ENCODE peak calls at places on chromosomes 13 and 19, in five cellular contexts. L is astrocyte, U is ovary, E is colonic mucosa, R is heart right ventricle. Y is an unnamed sample. For H3K9me3, the result is how much of the 10 kb centered on the place peaks cover.

GRCh38 chr19:15934332-15935078 is at the start of gene CYP4F11:
- DNase-seq in L (no peak), U (no peak), E (peak), R (peak), Y (peak)

GRCh38 chr13:110187501-110188161 is 119.3 kb downstream of the COL4A1 start:
- DNase-seq in L (peak), U (no peak), E (no peak), R (peak), Y (peak)

GRCh38 chr13:77465595-77466195 is 69.8 kb upstream of the SCEL start:
- DNase-seq in L (no peak), U (no peak), E (no peak), R (no peak), Y (no peak)

GRCh38 chr13:63190219-63190618 is 1774.6 kb upstream of the PCDH20 start:
- DNase-seq in L (peak), U (no peak), E (no peak), R (no peak), Y (no peak)

GRCh38 chr13:92838786-92839185 is 387.8 kb upstream of the GPC6 start:
- DNase-seq in L (peak), U (no peak), E (no peak), R (no peak), Y (no peak)

GRCh38 chr19:6531163-6531955 is 533 bp downstream of the TNFSF9 start:
- DNase-seq in L (no peak), U (no peak), E (no peak), R (no peak), Y (no peak)

GRCh38 chr19:30065680-30066606 is 123.9 kb downstream of the URI1 start:
- DNase-seq in L (no peak), U (no peak), E (no peak), R (no peak), Y (no peak)

GRCh38 chr19:4971816-4972495 is 3.0 kb downstream of the KDM4B start:
- DNase-seq in L (no peak), U (peak), E (no peak), R (no peak), Y (no peak)

GRCh38 chr13:32537580-32538233 is 888 bp downstream of the N4BP2L2 start:
- DNase-seq in L (no peak), U (peak), E (peak), R (peak), Y (peak)

GRCh38 chr19:16920816-16921529 is 32.2 kb downstream of the F2RL3 start:
- DNase-seq in L (peak), U (no peak), E (no peak), R (no peak), Y (no peak)

GRCh38 chr13:42895781-42896180 is 96.3 kb downstream of the EPSTI1 start:
- DNase-seq in L (no peak), U (no peak), E (no peak), R (no peak), Y (no peak)

GRCh38 chr19:46221981-46222610 is 7.4 kb upstream of the IGFL1 start:
- DNase-seq in L (peak), U (peak), E (no peak), R (peak), Y (peak)

GRCh38 chr13:97249093-97249787 is 27.1 kb downstream of the MBNL2 start:
- DNase-seq in L (no peak), U (no peak), E (no peak), R (no peak), Y (no peak)
- H3K27ac ChIP-seq in L (no peak), U (no peak), E (no peak), R (peak), Y (peak)

GRCh38 chr13:99577934-99578917 is 77.0 kb downstream of the TM9SF2 start:
- DNase-seq in L (no peak), U (peak), E (no peak), R (no peak), Y (no peak)

GRCh38 chr13:99585609-99586008 is 84.3 kb downstream of the TM9SF2 start:
- DNase-seq in L (no peak), U (no peak), E (no peak), R (no peak), Y (no peak)

GRCh38 chr13:99587893-99588606 is 86.8 kb downstream of the TM9SF2 start:
- DNase-seq in L (no peak), U (no peak), E (no peak), R (no peak), Y (no peak)

GRCh38 chr13:99580500-99581268 is 79.4 kb downstream of the TM9SF2 start:
- DNase-seq in L (no peak), U (no peak), E (no peak), R (no peak), Y (no peak)

GRCh38 chr13:99582511-99582910 is 81.2 kb downstream of the TM9SF2 start:
- DNase-seq in L (no peak), U (no peak), E (no peak), R (no peak), Y (no peak)
- TF ChIP-seq CTCF in L (no peak), U (no peak), E (no peak), R (no peak), Y (no peak)

GRCh38 chr19:23366437-23366836 is 28.8 kb downstream of the ZNF91 start:
- DNase-seq in L (no peak), U (no peak), E (no peak), R (no peak), Y (no peak)
- H3K9me3 ChIP-seq in L (under half), U (under half), E (under half), R (half or more), Y (half or more)

DNA sequence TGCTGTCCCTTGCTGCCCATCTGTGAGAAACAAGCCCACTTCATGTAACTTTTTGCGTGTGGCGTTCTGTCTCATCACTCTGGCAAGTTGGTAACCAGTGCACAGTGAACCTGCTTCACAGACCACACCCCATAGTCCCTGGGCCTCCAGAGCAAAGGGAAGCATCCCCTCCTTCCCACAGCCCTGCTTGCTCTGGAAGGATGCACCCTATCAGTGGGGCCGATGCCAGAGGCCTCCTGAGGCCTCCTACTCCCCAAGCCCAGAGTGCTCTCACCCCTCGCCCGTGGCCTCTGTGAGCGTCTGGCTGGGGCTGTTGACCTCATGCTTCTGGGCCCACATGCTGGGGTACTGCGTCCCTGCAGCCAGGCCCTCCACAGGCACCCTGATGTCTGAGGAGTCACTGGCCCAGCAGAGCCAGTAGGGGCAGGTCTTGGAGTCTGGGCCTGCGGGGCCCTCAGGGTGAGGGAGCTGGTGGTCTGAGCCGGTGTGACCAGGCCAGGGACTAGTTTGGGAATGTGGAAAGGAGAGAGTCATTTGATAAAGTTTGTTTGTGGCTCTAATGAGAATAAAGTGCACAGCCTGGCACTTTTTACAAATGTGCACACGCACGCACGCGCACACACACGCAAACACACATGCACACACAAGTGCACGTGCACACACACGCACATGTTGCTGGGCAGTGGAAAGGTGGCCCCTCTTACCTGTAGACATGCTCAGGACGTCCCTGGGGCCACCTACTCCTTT is 5.1 kb downstream of the TMEM86B start:
- DNase-seq in L (no peak), U (no peak), E (no peak), R (no peak), Y (no peak)
- H3K27ac ChIP-seq in L (no peak), U (no peak), E (no peak), R (no peak), Y (no peak)

GRCh38 chr19:48168689-48169088 is 1.5 kb downstream of the LIG1 start:
- DNase-seq in L (no peak), U (no peak), E (no peak), R (no peak), Y (no peak)

GRCh38 chr19:48171584-48172170 is 1.2 kb downstream of the ZSWIM9 start:
- DNase-seq in L (no peak), U (peak), E (no peak), R (no peak), Y (no peak)

GRCh38 chr19:48170817-48171347 is 402 bp downstream of the ZSWIM9 start:
- DNase-seq in L (no peak), U (peak), E (peak), R (no peak), Y (no peak)

GRCh38 chr19:48169585-48169973 is 565 bp downstream of the LIG1 start:
- DNase-seq in L (peak), U (peak), E (peak), R (peak), Y (peak)

GRCh38 chr19:48169974-48170803 is at the start of the genes LIG1 and ZSWIM9:
- DNase-seq in L (peak), U (peak), E (peak), R (peak), Y (peak)
- TF ChIP-seq CTCF in L (no peak), U (peak), E (no peak), R (no peak), Y (peak)

Y was measured in body of pancreas.